ENCODE peak calls at places on chromosome 21, in five cellular contexts. One of them, this sample, is unnamed.

GRCh38 chr21:46092811-46093667 is 4.9 kb upstream of the COL6A2 start:
- DNase-seq in stimulated activated CD8-positive, alpha-beta memory T cell treated with anti-CD3 and anti-CD28 coated beads, Interleukin-7, amount 100 ng/mL, for 1 hour: no peak
- DNase-seq in left ventricle myocardium inferior: no peak
- DNase-seq in foreskin melanocyte: no peak
- DNase-seq in RCC 7860: no peak
- DNase-seq in this sample: no peak

GRCh38 chr21:39319251-39319756 is 5.9 kb upstream of the BRWD1 start:
- DNase-seq in stimulated activated CD8-positive, alpha-beta memory T cell treated with anti-CD3 and anti-CD28 coated beads, Interleukin-7, amount 100 ng/mL, for 1 hour: no peak
- DNase-seq in RCC 7860: no peak
- DNase-seq in foreskin melanocyte: no peak
- DNase-seq in left ventricle myocardium inferior: peak
- DNase-seq in this sample: no peak

GRCh38 chr21:16855164-16855667 is 657.6 kb upstream of the CXADR start:
- DNase-seq in RCC 7860: no peak
- DNase-seq in left ventricle myocardium inferior: no peak
- DNase-seq in foreskin melanocyte: no peak
- DNase-seq in stimulated activated CD8-positive, alpha-beta memory T cell treated with anti-CD3 and anti-CD28 coated beads, Interleukin-7, amount 100 ng/mL, for 1 hour: no peak
- DNase-seq in this sample: no peak

GRCh38 chr21:14545906-14546480 is at the start of gene SAMSN1:
- DNase-seq in foreskin melanocyte: no peak
- DNase-seq in left ventricle myocardium inferior: no peak
- DNase-seq in stimulated activated CD8-positive, alpha-beta memory T cell treated with anti-CD3 and anti-CD28 coated beads, Interleukin-7, amount 100 ng/mL, for 1 hour: peak
- DNase-seq in RCC 7860: no peak
- DNase-seq in this sample: no peak

GRCh38 chr21:23837564-23837963 is 1769.7 kb downstream of the MRPL39 start:
- DNase-seq in foreskin melanocyte: no peak
- DNase-seq in RCC 7860: no peak
- DNase-seq in left ventricle myocardium inferior: no peak
- DNase-seq in stimulated activated CD8-positive, alpha-beta memory T cell treated with anti-CD3 and anti-CD28 coated beads, Interleukin-7, amount 100 ng/mL, for 1 hour: no peak
- DNase-seq in this sample: no peak

GRCh38 chr21:42636535-42636914 is 16.9 kb upstream of the PDE9A start:
- DNase-seq in stimulated activated CD8-positive, alpha-beta memory T cell treated with anti-CD3 and anti-CD28 coated beads, Interleukin-7, amount 100 ng/mL, for 1 hour: no peak
- DNase-seq in left ventricle myocardium inferior: no peak
- DNase-seq in foreskin melanocyte: no peak
- DNase-seq in RCC 7860: no peak
- DNase-seq in this sample: no peak

GRCh38 chr21:45283611-45284455 is 3.9 kb downstream of the POFUT2 start:
- DNase-seq in RCC 7860: no peak
- DNase-seq in foreskin melanocyte: no peak
- DNase-seq in left ventricle myocardium inferior: no peak
- DNase-seq in stimulated activated CD8-positive, alpha-beta memory T cell treated with anti-CD3 and anti-CD28 coated beads, Interleukin-7, amount 100 ng/mL, for 1 hour: no peak
- DNase-seq in this sample: no peak

GRCh38 chr21:26965567-26966359 is 1.1 kb downstream of the ADAMTS5 start:
- DNase-seq in RCC 7860: no peak
- DNase-seq in foreskin melanocyte: no peak
- DNase-seq in stimulated activated CD8-positive, alpha-beta memory T cell treated with anti-CD3 and anti-CD28 coated beads, Interleukin-7, amount 100 ng/mL, for 1 hour: no peak
- DNase-seq in left ventricle myocardium inferior: peak
- DNase-seq in this sample: no peak

GRCh38 chr21:9837946-9838801 is 683.2 kb upstream of the TPTE start:
- DNase-seq in foreskin melanocyte: no peak
- DNase-seq in stimulated activated CD8-positive, alpha-beta memory T cell treated with anti-CD3 and anti-CD28 coated beads, Interleukin-7, amount 100 ng/mL, for 1 hour: no peak
- DNase-seq in RCC 7860: no peak
- DNase-seq in left ventricle myocardium inferior: no peak
- DNase-seq in this sample: no peak

GRCh38 chr21:32370971-32371766 is 21.6 kb downstream of the URB1 start:
- DNase-seq in RCC 7860: no peak
- DNase-seq in stimulated activated CD8-positive, alpha-beta memory T cell treated with anti-CD3 and anti-CD28 coated beads, Interleukin-7, amount 100 ng/mL, for 1 hour: no peak
- DNase-seq in foreskin melanocyte: no peak
- DNase-seq in left ventricle myocardium inferior: no peak
- DNase-seq in this sample: no peak

GRCh38 chr21:22343721-22344120 is 1345.5 kb downstream of the NCAM2 start:
- DNase-seq in RCC 7860: no peak
- DNase-seq in foreskin melanocyte: no peak
- DNase-seq in stimulated activated CD8-positive, alpha-beta memory T cell treated with anti-CD3 and anti-CD28 coated beads, Interleukin-7, amount 100 ng/mL, for 1 hour: no peak
- DNase-seq in left ventricle myocardium inferior: no peak
- DNase-seq in this sample: no peak

This sample was measured in SW 1271.